ENCODE peak calls at places on chromosomes 7 and 10, in six cellular contexts. Y is T-helper 1 cell; E is T1000; O is HCEC 1CT; J is fibroblast of the aortic adventitia; B is effector CD4-positive, alpha-beta T cell. R is an unnamed sample.

GRCh38 chr10:51422311-51423120 is 276.9 kb downstream of the CSTF2T start:
- DNase-seq in Y (no peak), E (peak; percentile 16), O (peak; percentile 69), J (peak; percentile 80), B (no peak), R (peak; percentile 64)

GRCh38 chr7:121083790-121084251 is 95.3 kb downstream of the CPED1 start:
- DNase-seq in Y (no peak), E (no peak), O (peak; percentile 80), J (peak; percentile 42), B (no peak), R (peak; percentile 44)

GRCh38 chr7:158016171-158017087 is 571.2 kb downstream of the PTPRN2 start:
- DNase-seq in Y (no peak), E (no peak), O (no peak), J (no peak), B (no peak), R (no peak)

GRCh38 chr7:149855368-149856305 is 17.5 kb downstream of the ZNF862 start:
- DNase-seq in Y (no peak), E (peak; percentile 2), O (no peak), J (peak; percentile 28), B (no peak), R (peak; percentile 80)

GRCh38 chr7:88146611-88147010 is 73.2 kb downstream of the SRI start:
- DNase-seq in Y (no peak), E (no peak), O (no peak), J (no peak), B (no peak), R (no peak)

GRCh38 chr10:89980166-89980565 is 278.8 kb downstream of the KIF20B start:
- DNase-seq in Y (no peak), E (no peak), O (no peak), J (no peak), B (no peak), R (no peak)

GRCh38 chr7:17706734-17707133 is 233.6 kb downstream of the SNX13 start:
- DNase-seq in Y (no peak), E (no peak), O (peak; percentile 72), J (peak; percentile 86), B (peak; percentile 6), R (peak; percentile 73)

GRCh38 chr7:50782376-50783208 is at the start of gene GRB10:
- DNase-seq in Y (no peak), E (peak; percentile 22), O (peak; percentile 19), J (no peak), B (no peak), R (peak; percentile 27)

GRCh38 chr10:17010363-17011145 is 119.1 kb downstream of the CUBN start:
- DNase-seq in Y (no peak), E (no peak), O (no peak), J (no peak), B (no peak), R (no peak)

GRCh38 chr7:6423942-6424701 is 23.6 kb downstream of the DAGLB start:
- DNase-seq in Y (no peak), E (no peak), O (no peak), J (peak; percentile 28), B (no peak), R (no peak)

GRCh38 chr7:43015301-43015700 is 83.1 kb downstream of the MRPL32 start:
- DNase-seq in Y (no peak), E (no peak), O (no peak), J (no peak), B (no peak), R (no peak)

GRCh38 chr7:124651136-124651535 is 114.5 kb downstream of the GPR37 start:
- DNase-seq in Y (no peak), E (no peak), O (no peak), J (no peak), B (no peak), R (no peak)

GRCh38 chr10:48926764-48927163 is 12.9 kb downstream of the LRRC18 start:
- DNase-seq in Y (no peak), E (no peak), O (no peak), J (no peak), B (no peak), R (no peak)

GRCh38 chr10:132518572-132519381 is 18.8 kb upstream of the INPP5A start:
- DNase-seq in Y (no peak), E (no peak), O (no peak), J (no peak), B (no peak), R (no peak)

R was measured in EL.